ENCODE peak calls at places on chromosomes 3 and 15, in eight cellular contexts. V, X, Z, T, Q, P, J and L are unnamed samples.

GRCh38 chr3:120506828-120507774 is 56.3 kb upstream of the FSTL1 start:
- DNase-seq in X (peak; percentile 9), Q (peak; percentile 35), P (peak; percentile 37), T (peak; percentile 73), Z (peak; percentile 39), V (peak; percentile 10), J (peak; percentile 9), L (no peak)

GRCh38 chr15:63997715-63998442 is 48.4 kb downstream of the DAPK2 start:
- DNase-seq in X (no peak), J (no peak), P (no peak), V (no peak), Z (no peak), T (no peak), Q (no peak), L (no peak)

GRCh38 chr3:89372456-89372855 is 265.0 kb downstream of the EPHA3 start:
- DNase-seq in Z (peak; percentile 5), X (no peak), Q (no peak), V (no peak), P (no peak), J (no peak), T (peak; percentile 10), L (no peak)

GRCh38 chr3:45088959-45089358 is 57.2 kb downstream of the CDCP1 start:
- DNase-seq in Z (no peak), P (no peak), J (no peak), V (no peak), Q (no peak), T (no peak), X (no peak), L (no peak)

GRCh38 chr3:156816091-156816793 is 9.9 kb upstream of the LEKR1 start:
- DNase-seq in Q (peak; percentile 35), T (peak; percentile 37), J (no peak), P (no peak), Z (peak; percentile 40), V (no peak), X (no peak), L (no peak)

GRCh38 chr3:52188586-52189404 is 9.2 kb upstream of the ALAS1 start:
- DNase-seq in Z (no peak), J (no peak), V (no peak), T (no peak), X (peak; percentile 64), Q (no peak), P (no peak), L (no peak)

GRCh38 chr3:124299831-124300230 is 307.9 kb upstream of the ROPN1 start:
- DNase-seq in Q (no peak), P (no peak), T (no peak), J (no peak), Z (no peak), X (no peak), V (no peak), L (no peak)

GRCh38 chr3:66803206-66803605 is 194.9 kb upstream of the KBTBD8 start:
- DNase-seq in P (peak; percentile 11), Q (peak; percentile 37), Z (no peak), T (no peak), X (no peak), V (no peak), J (no peak), L (no peak)

GRCh38 chr15:47888721-47889120 is 171.4 kb downstream of the SEMA6D start:
- DNase-seq in T (no peak), J (no peak), X (no peak), P (no peak), Q (no peak), V (no peak), Z (no peak), L (no peak)

GRCh38 chr3:172543419-172543818 is 20.2 kb upstream of the TNFSF10 start:
- DNase-seq in P (no peak), J (no peak), Q (no peak), T (no peak), V (no peak), Z (no peak), X (no peak), L (no peak)

GRCh38 chr15:64618569-64618968 is 156.8 kb downstream of the RBPMS2 start:
- DNase-seq in X (no peak), J (no peak), Z (no peak), Q (no peak), P (no peak), V (no peak), T (no peak), L (no peak)

GRCh38 chr15:63221346-63221745 is 31.9 kb downstream of the RAB8B start:
- DNase-seq in J (no peak), V (no peak), Z (no peak), T (peak; percentile 64), X (no peak), P (no peak), Q (no peak), L (no peak)

GRCh38 chr15:77376770-77377169 is 43.1 kb downstream of the PEAK1 start:
- DNase-seq in T (no peak), V (no peak), Q (no peak), P (no peak), X (no peak), J (no peak), Z (no peak), L (no peak)

GRCh38 chr3:146650691-146651090 is 45.5 kb upstream of the PLSCR5 start:
- DNase-seq in T (no peak), V (no peak), Q (no peak), X (no peak), Z (no peak), J (no peak), P (no peak), L (no peak)

GRCh38 chr3:72996121-72996472 is 514 bp upstream of the PPP4R2 start:
- DNase-seq in P (no peak), V (no peak), Q (no peak), X (no peak), J (no peak), Z (no peak), T (no peak), L (no peak)

GRCh38 chr3:185292238-185292637 is 38.4 kb upstream of the EHHADH start:
- DNase-seq in Z (no peak), X (no peak), V (no peak), Q (no peak), T (no peak), P (no peak), J (no peak), L (no peak)

GRCh38 chr15:85750807-85751730 is 43.7 kb downstream of the KLHL25 start:
- DNase-seq in J (no peak), T (no peak), Z (no peak), X (peak; percentile 38), Q (no peak), P (no peak), V (no peak), L (no peak)

GRCh38 chr15:98981851-98982722 is 25.5 kb downstream of the PGPEP1L start:
- DNase-seq in P (no peak), V (no peak), Q (no peak), J (no peak), T (no peak), Z (peak; percentile 66), X (no peak), L (no peak)

GRCh38 chr3:148021400-148021799 is 612.2 kb downstream of the ZIC1 start:
- DNase-seq in T (no peak), J (no peak), Z (no peak), V (no peak), X (no peak), Q (no peak), P (no peak), L (no peak)

GRCh38 chr3:85571835-85572234 is 613.0 kb downstream of the CADM2 start:
- DNase-seq in V (no peak), P (no peak), J (no peak), Z (no peak), X (no peak), T (no peak), Q (no peak), L (no peak)

GRCh38 chr3:9398715-9399708 is 1.6 kb downstream of the SETD5 start:
- DNase-seq in T (peak; percentile 59), Z (peak; percentile 25), P (no peak), V (no peak), Q (no peak), X (peak; percentile 45), J (peak; percentile 47), L (peak; percentile 18)

GRCh38 chr3:177041021-177041729 is 156.1 kb downstream of the TBL1XR1 start:
- DNase-seq in Z (peak; percentile 61), P (peak; percentile 42), J (no peak), V (no peak), T (peak; percentile 93), Q (no peak), X (no peak), L (no peak)

GRCh38 chr15:65032823-65033537 is 3.5 kb upstream of the MTFMT start:
- DNase-seq in X (peak; percentile 43), Z (peak; percentile 74), P (peak; percentile 85), Q (peak; percentile 77), J (no peak), T (peak; percentile 61), V (no peak), L (peak; percentile 28)